ENCODE peak calls at places on chromosomes 1 and 21, in five cellular contexts. P is AG20443, A is cardiac fibroblast, L is cardiac muscle cell, F is C1 segment of cervical spinal cord. Q is an unnamed sample.

GRCh38 chr1:58881471-58881994 is 97.7 kb upstream of the JUN start:
- DNase-seq in L (no peak), F (no peak), P (peak), A (peak), Q (peak)

GRCh38 chr1:39666772-39667171 is 5.1 kb downstream of the NT5C1A start:
- DNase-seq in P (no peak), L (no peak), F (no peak), A (no peak), Q (no peak)

GRCh38 chr1:74913978-74914377 is 181.0 kb downstream of the TYW3 start:
- DNase-seq in F (no peak), P (no peak), A (no peak), L (no peak), Q (no peak)

GRCh38 chr1:228430243-228430642 is 13.6 kb upstream of the TRIM17 start:
- DNase-seq in L (no peak), A (no peak), P (no peak), F (no peak), Q (no peak)

GRCh38 chr1:160858127-160858909 is 4.4 kb downstream of the CD244 start:
- DNase-seq in F (no peak), L (no peak), A (no peak), P (no peak), Q (no peak)

GRCh38 chr1:163399976-163400375 is 78.2 kb downstream of the NUF2 start:
- DNase-seq in F (peak), A (no peak), P (no peak), L (no peak), Q (no peak)

GRCh38 chr1:198185759-198186158 is 29.0 kb downstream of the NEK7 start:
- DNase-seq in L (no peak), A (no peak), F (no peak), P (no peak), Q (no peak)

GRCh38 chr1:47559944-47560695 is 122.3 kb downstream of the FOXD2 start:
- DNase-seq in A (no peak), P (no peak), L (peak), F (no peak), Q (no peak)

GRCh38 chr1:52554756-52555155 is 1.9 kb upstream of the TUT4 start:
- DNase-seq in A (no peak), L (no peak), P (no peak), F (no peak), Q (no peak)

GRCh38 chr1:69657976-69658375 is 90.3 kb downstream of the LRRC7 start:
- DNase-seq in A (peak), P (no peak), L (no peak), F (no peak), Q (no peak)

GRCh38 chr1:111481387-111482221 is 7.8 kb downstream of the C1orf162 start:
- DNase-seq in A (peak), F (peak), L (peak), P (peak), Q (no peak)

GRCh38 chr1:218299416-218299815 is 14.3 kb downstream of the RRP15 start:
- DNase-seq in A (peak), P (peak), L (peak), F (no peak), Q (no peak)

GRCh38 chr21:14382486-14382834 is 486 bp downstream of the HSPA13 start:
- DNase-seq in A (peak), P (no peak), L (no peak), F (no peak), Q (no peak)

GRCh38 chr1:245051349-245052221 is 103.2 kb upstream of the KIF26B start:
- DNase-seq in P (no peak), A (peak), L (peak), F (peak), Q (no peak)

GRCh38 chr1:34532113-34532512 is 222.7 kb upstream of the GJB5 start:
- DNase-seq in L (no peak), P (no peak), F (no peak), A (no peak), Q (no peak)

GRCh38 chr1:172897738-172898137 is 153.0 kb downstream of the TNFSF18 start:
- DNase-seq in F (no peak), A (peak), L (no peak), P (no peak), Q (peak)

GRCh38 chr1:223739366-223740057 is 27.2 kb downstream of the CAPN2 start:
- DNase-seq in L (no peak), P (no peak), F (no peak), A (no peak), Q (no peak)

GRCh38 chr1:7561331-7561921 is 209.7 kb upstream of the VAMP3 start:
- DNase-seq in A (no peak), P (peak), L (peak), F (no peak), Q (no peak)

GRCh38 chr1:23843644-23844043 is 18.4 kb upstream of the HMGCL start:
- DNase-seq in L (no peak), A (no peak), F (no peak), P (no peak), Q (no peak)

GRCh38 chr1:41475346-41475745 is 9.1 kb downstream of the EDN2 start:
- DNase-seq in P (no peak), F (no peak), A (no peak), L (no peak), Q (no peak)

GRCh38 chr1:38114231-38114630 is 67.6 kb upstream of the POU3F1 start:
- DNase-seq in L (no peak), A (no peak), F (peak), P (peak), Q (no peak)

GRCh38 chr1:22925111-22925510 is 47.6 kb downstream of the LACTBL1 start:
- DNase-seq in A (no peak), L (no peak), P (no peak), F (no peak), Q (no peak)

GRCh38 chr21:46392921-46393320 is 65.8 kb upstream of the DIP2A start:
- DNase-seq in F (no peak), P (peak), L (no peak), A (peak), Q (no peak)

GRCh38 chr1:247358920-247359319 is 27.3 kb upstream of the ZNF496 start:
- DNase-seq in P (no peak), L (no peak), F (no peak), A (peak), Q (no peak)

GRCh38 chr1:155389831-155390230 is 69.1 kb downstream of the RUSC1 start:
- DNase-seq in A (peak), P (no peak), L (no peak), F (no peak), Q (no peak)

GRCh38 chr21:35611752-35612151 is 448.6 kb downstream of the SETD4 start:
- DNase-seq in P (no peak), A (peak), L (no peak), F (no peak), Q (no peak)

GRCh38 chr1:33930346-33931114 is 66.7 kb downstream of the HMGB4 start:
- DNase-seq in F (no peak), A (no peak), L (no peak), P (no peak), Q (no peak)

GRCh38 chr1:65979145-65979544 is 186.4 kb downstream of the PDE4B start:
- DNase-seq in P (no peak), A (peak), F (peak), L (peak), Q (no peak)

Q was measured in HS-5.